ENCODE peak calls at places on chromosomes 1 and 21, in eight cellular contexts. E, S, N, I, Z, H, R and L are unnamed samples.

GRCh38 chr21:15003463-15004135 is 61.2 kb downstream of the NRIP1 start:
- DNase-seq in S (no peak), I (no peak), N (no peak), Z (no peak), R (no peak), E (peak; percentile 18), H (no peak), L (no peak)

GRCh38 chr1:109790735-109791494 is 27.2 kb upstream of the EPS8L3 start:
- DNase-seq in Z (peak; percentile 74), E (peak; percentile 79), H (no peak), S (peak; percentile 71), N (peak; percentile 59), I (peak; percentile 60), R (peak; percentile 43), L (peak; percentile 25)

GRCh38 chr1:156875067-156875615 is 14.5 kb downstream of the NTRK1 start:
- DNase-seq in I (no peak), S (no peak), N (no peak), Z (no peak), E (no peak), H (no peak), R (no peak), L (no peak)

GRCh38 chr1:176696689-176697088 is 233.7 kb downstream of the PAPPA2 start:
- DNase-seq in S (no peak), I (no peak), E (no peak), N (no peak), H (no peak), Z (no peak), R (no peak), L (no peak)

GRCh38 chr1:11395616-11396015 is 83.3 kb upstream of the DISP3 start:
- DNase-seq in S (no peak), R (no peak), I (no peak), N (no peak), H (no peak), E (no peak), Z (no peak), L (no peak)

GRCh38 chr1:93988634-93989350 is 79.6 kb upstream of the GCLM start:
- DNase-seq in Z (no peak), H (no peak), N (no peak), R (no peak), E (no peak), I (no peak), S (no peak), L (no peak)

GRCh38 chr1:108877324-108877812 is 583 bp downstream of the GPSM2 start:
- DNase-seq in R (no peak), E (no peak), N (no peak), Z (no peak), H (no peak), I (peak; percentile 37), S (peak; percentile 50), L (peak; percentile 16)

GRCh38 chr1:223748773-223749733 is 36.7 kb downstream of the CAPN2 start:
- DNase-seq in H (no peak), R (peak; percentile 78), S (peak; percentile 70), N (peak; percentile 55), I (peak; percentile 64), E (peak; percentile 78), Z (peak; percentile 58), L (peak; percentile 71)

GRCh38 chr1:5312870-5313269 is 658.5 kb downstream of the AJAP1 start:
- DNase-seq in I (no peak), E (no peak), S (no peak), H (no peak), Z (no peak), R (no peak), N (no peak), L (peak; percentile 85)

GRCh38 chr1:214665606-214666110 is 62.7 kb downstream of the CENPF start:
- DNase-seq in I (no peak), S (no peak), R (no peak), E (no peak), N (no peak), Z (no peak), H (no peak), L (no peak)

GRCh38 chr1:64050601-64051000 is 152.8 kb upstream of the UBE2U start:
- DNase-seq in E (no peak), I (no peak), R (no peak), Z (no peak), S (no peak), N (no peak), H (no peak), L (no peak)

GRCh38 chr21:45436371-45437040 is 31.5 kb downstream of the COL18A1 start:
- DNase-seq in H (no peak), R (no peak), N (no peak), Z (no peak), S (no peak), E (no peak), I (no peak), L (no peak)

GRCh38 chr21:17925900-17926299 is 106.7 kb upstream of the C21orf91 start:
- DNase-seq in E (peak; percentile 21), H (no peak), N (no peak), Z (no peak), I (no peak), S (peak; percentile 62), R (no peak), L (no peak)

GRCh38 chr21:37561941-37562919 is 195.7 kb downstream of the DYRK1A start:
- DNase-seq in R (no peak), N (no peak), I (no peak), S (no peak), Z (no peak), E (no peak), H (no peak), L (no peak)
- H3K27ac ChIP-seq in R (no peak overlapping the region), N (peak overlapping the region; percentile 97), I (no peak overlapping the region), S (no peak overlapping the region), Z (no peak overlapping the region), E (no peak overlapping the region), H (no peak overlapping the region), L (no peak overlapping the region)

GRCh38 chr1:61353797-61354406 is 271.5 kb downstream of the NFIA start:
- DNase-seq in E (no peak), S (no peak), R (no peak), I (no peak), H (no peak), Z (no peak), N (no peak), L (no peak)
- H3K27ac ChIP-seq in E (no peak overlapping the region), S (no peak overlapping the region), R (peak overlapping the region; percentile 2), I (no peak overlapping the region), H (no peak overlapping the region), Z (no peak overlapping the region), N (no peak overlapping the region), L (no peak overlapping the region)

GRCh38 chr1:234988536-234988935 is 140.1 kb downstream of the TOMM20 start:
- DNase-seq in E (no peak), S (no peak), N (no peak), I (no peak), H (no peak), Z (no peak), R (no peak), L (no peak)

GRCh38 chr1:234990874-234991801 is 137.5 kb downstream of the TOMM20 start:
- DNase-seq in I (no peak), S (no peak), Z (no peak), R (no peak), H (no peak), N (no peak), E (no peak), L (peak; percentile 50)

GRCh38 chr1:234990328-234990675 is 138.3 kb downstream of the TOMM20 start:
- DNase-seq in Z (no peak), R (no peak), N (no peak), E (no peak), H (no peak), S (no peak), I (no peak), L (no peak)

GRCh38 chr1:234989019-234989418 is 139.6 kb downstream of the TOMM20 start:
- DNase-seq in R (no peak), Z (no peak), E (no peak), H (no peak), I (no peak), N (no peak), S (no peak), L (no peak)

GRCh38 chr1:234989479-234990327 is 138.9 kb downstream of the TOMM20 start:
- DNase-seq in S (no peak), Z (no peak), H (no peak), E (no peak), N (no peak), R (no peak), I (no peak), L (no peak)
- H3K27ac ChIP-seq in S (no peak overlapping the region), Z (no peak overlapping the region), H (no peak overlapping the region), E (no peak overlapping the region), N (no peak overlapping the region), R (peak overlapping the region; percentile 36), I (no peak overlapping the region), L (peak overlapping the region; percentile 12)

GRCh38 chr21:42465008-42465878 is 30.8 kb downstream of the RSPH1 start:
- DNase-seq in N (no peak), I (peak; percentile 94), E (no peak), S (peak; percentile 48), H (no peak), R (peak; percentile 43), Z (no peak), L (no peak)
- H3K27ac ChIP-seq in N (no peak overlapping the region), I (peak overlapping the region; percentile 91), E (no peak overlapping the region), S (peak overlapping the region; percentile 12), H (no peak overlapping the region), R (peak overlapping the region; percentile 93), Z (no peak overlapping the region), L (no peak overlapping the region)

DNA sequence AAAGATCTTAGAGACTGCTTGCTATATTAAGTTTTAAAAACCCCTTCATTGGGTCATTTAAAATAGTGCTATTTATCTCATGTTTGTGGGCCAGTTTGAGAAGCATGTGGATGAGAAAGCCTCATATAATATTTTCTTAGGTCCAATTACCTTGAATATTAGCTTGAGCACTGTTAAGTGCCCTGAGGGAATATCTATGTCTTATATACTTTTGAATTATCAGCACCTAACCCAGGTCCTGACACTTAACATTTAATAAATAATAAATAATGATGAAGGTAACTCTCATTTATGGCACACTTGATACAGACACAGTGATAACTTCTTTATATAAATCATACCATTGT is 293 bp upstream of the GBP2 start:
- DNase-seq in S (no peak), I (no peak), N (no peak), E (no peak), H (no peak), R (no peak), Z (no peak), L (no peak)
- H3K27ac ChIP-seq in S (no peak overlapping the region), I (peak overlapping the region; percentile 92), N (peak overlapping the region; percentile 70), E (peak overlapping the region; percentile 20), H (no peak overlapping the region), R (peak overlapping the region; percentile 90), Z (no peak overlapping the region), L (peak overlapping the region; percentile 94)